ENCODE peak calls at places on chromosomes 5 and 9, in seven cellular contexts. C, V, H, U, B, Y and P are unnamed samples.

GRCh38 chr5:6202615-6203365 is 175.6 kb downstream of the MED10 start:
- DNase-seq in C (no peak), V (no peak), H (no peak), U (no peak), B (no peak), Y (no peak), P (no peak)

GRCh38 chr5:123283537-123283936 is 139.7 kb downstream of the CEP120 start:
- DNase-seq in C (no peak), V (no peak), H (no peak), U (no peak), B (no peak), Y (no peak), P (no peak)

GRCh38 chr9:113216406-113216805 is 4.7 kb downstream of the FKBP15 start:
- DNase-seq in C (no peak), V (no peak), H (no peak), U (no peak), B (no peak), Y (no peak), P (no peak)

GRCh38 chr5:1090538-1090937 is 21.3 kb downstream of the SLC12A7 start:
- DNase-seq in C (no peak), V (no peak), H (no peak), U (no peak), B (no peak), Y (no peak), P (no peak)

GRCh38 chr5:154103223-154103622 is 64.5 kb downstream of the MFAP3 start:
- DNase-seq in C (no peak), V (no peak), H (no peak), U (no peak), B (no peak), Y (no peak), P (no peak)

GRCh38 chr9:98707158-98708102 is 1.3 kb downstream of the GABBR2 start:
- DNase-seq in C (no peak), V (peak; percentile 83), H (no peak), U (peak; percentile 30), B (peak; percentile 50), Y (no peak), P (no peak)

GRCh38 chr5:146667633-146668032 is 151.6 kb upstream of the GPR151 start:
- DNase-seq in C (no peak), V (peak; percentile 89), H (no peak), U (peak; percentile 24), B (peak; percentile 3), Y (no peak), P (no peak)

GRCh38 chr9:126208359-126208758 is 118.3 kb upstream of the MVB12B start:
- DNase-seq in C (no peak), V (no peak), H (no peak), U (no peak), B (no peak), Y (no peak), P (no peak)

GRCh38 chr5:154534457-154535050 is 56.5 kb upstream of the HAND1 start:
- DNase-seq in C (no peak), V (no peak), H (no peak), U (no peak), B (no peak), Y (no peak), P (no peak)

DNA sequence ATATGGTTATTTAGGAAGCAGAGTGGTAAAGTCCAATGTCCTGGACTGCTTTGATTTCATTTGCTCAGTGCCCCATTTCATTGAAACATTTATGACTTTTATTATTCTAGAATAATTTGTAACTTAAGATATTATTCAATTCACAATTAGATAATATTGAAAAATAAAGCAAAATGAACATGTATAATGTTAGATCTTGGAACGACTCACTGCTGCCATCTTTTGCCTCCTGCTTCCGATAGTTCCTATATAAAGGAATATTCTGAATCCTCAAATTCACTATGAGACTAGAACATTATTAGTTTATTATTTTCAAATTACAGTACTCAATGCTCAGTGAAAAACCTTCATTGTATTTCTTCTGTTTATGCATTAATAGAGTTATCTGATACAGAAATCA is 2.2 kb upstream of the CTNND2 start:
- DNase-seq in C (no peak), V (no peak), H (no peak), U (no peak), B (no peak), Y (no peak), P (no peak)
- TF ChIP-seq CTCF in C (no peak), V (no peak), H (no peak), U (no peak), B (no peak), Y (no peak), P (no peak)

GRCh38 chr9:14661421-14662059 is 31.7 kb downstream of the ZDHHC21 start:
- DNase-seq in C (no peak), V (peak; percentile 15), H (no peak), U (peak; percentile 36), B (no peak), Y (no peak), P (no peak)
- TF ChIP-seq CTCF in C (no peak), V (peak; percentile 46), H (peak; percentile 60), U (peak; percentile 48), B (peak; percentile 84), Y (no peak), P (peak; percentile 41)

DNA sequence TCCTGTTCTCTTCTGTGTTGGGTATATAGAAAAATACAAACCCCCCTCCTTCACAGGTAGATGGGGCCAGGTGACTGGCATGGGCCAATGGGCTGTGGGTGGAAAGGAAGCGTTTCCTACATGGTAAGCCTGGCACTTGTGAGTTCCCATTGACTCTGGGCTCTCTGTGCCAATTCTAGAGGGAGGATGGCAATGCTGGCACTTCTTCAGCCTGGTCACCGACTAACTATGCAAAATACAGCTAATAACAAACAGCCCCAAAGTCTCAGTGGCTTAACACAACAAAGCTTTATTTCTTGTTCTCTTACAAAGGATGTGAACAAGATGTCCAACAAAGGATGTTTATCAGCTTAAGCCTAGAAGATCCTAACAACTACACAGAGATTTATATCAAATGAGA is 258.1 kb downstream of the SYK start:
- DNase-seq in C (no peak), V (no peak), H (no peak), U (peak; percentile 89), B (peak; percentile 11), Y (no peak), P (no peak)
- TF ChIP-seq CTCF in C (no peak), V (no peak), H (no peak), U (no peak), B (no peak), Y (no peak), P (no peak)

GRCh38 chr5:90294604-90295003 is 115.0 kb downstream of the CETN3 start:
- DNase-seq in C (no peak), V (no peak), H (no peak), U (no peak), B (no peak), Y (no peak), P (no peak)
- TF ChIP-seq CTCF in C (no peak), V (no peak), H (no peak), U (no peak), B (no peak), Y (no peak), P (no peak)

DNA sequence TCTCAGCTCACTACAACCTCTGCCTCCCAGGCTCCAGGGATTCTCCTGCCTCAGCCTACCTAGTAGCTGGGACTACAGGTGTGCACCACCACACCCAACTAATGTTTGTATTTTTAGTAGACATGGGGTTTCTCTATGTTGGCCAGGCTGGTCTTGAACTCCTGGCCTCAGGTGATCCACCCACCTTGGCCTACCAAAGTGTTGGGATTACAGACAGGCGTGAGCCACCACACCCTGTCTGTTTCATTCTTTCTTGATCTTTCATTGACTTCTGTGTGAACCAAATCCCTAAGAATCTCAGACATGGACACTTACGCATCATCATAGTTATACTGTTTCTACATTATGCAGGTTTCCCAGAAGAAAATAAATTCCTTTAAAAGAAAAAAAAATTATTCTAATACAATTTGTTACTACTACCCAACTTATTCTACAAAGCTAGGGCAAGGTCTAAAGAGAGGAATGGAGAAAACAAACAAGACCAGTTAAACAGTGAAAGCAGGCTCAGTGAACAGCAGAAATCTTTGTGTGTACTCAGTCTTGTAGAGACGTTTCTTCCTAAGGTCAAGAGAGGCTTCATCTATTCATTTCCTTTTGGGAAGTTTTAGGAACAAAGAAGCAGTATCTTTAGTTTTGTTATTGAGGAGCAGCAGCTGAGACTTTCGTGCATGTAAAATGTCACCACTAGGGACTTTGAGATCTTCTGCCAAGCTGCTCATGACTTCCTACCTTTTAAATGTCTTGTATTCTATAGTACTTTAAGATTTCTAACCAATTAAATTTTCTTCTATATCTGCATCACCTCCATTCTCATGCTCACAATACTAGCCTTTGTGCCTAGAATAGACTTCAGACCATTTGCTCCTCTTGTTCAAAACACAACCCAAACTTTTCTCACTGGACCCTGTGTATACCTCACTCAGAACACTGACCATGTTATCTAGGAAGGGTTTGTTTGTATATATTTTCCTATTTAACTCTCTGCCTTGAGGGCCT is 5.6 kb upstream of the HMGCR start:
- DNase-seq in C (no peak), V (no peak), H (no peak), U (no peak), B (no peak), Y (no peak), P (no peak)
- TF ChIP-seq CTCF in C (no peak), V (no peak), H (no peak), U (no peak), B (peak; percentile 46), Y (no peak), P (peak; percentile 17)

GRCh38 chr9:85142461-85143401 is 473.2 kb downstream of the NTRK2 start:
- DNase-seq in C (no peak), V (peak; percentile 19), H (no peak), U (peak; percentile 37), B (no peak), Y (peak; percentile 64), P (no peak)
- TF ChIP-seq CTCF in C (no peak), V (no peak), H (peak; percentile 18), U (peak; percentile 50), B (peak; percentile 48), Y (peak; percentile 41), P (no peak)